ENCODE peak calls at places on chromosomes 1 and 21, in eight cellular contexts. P is GM04504; D is endothelial cell; K is stimulated activated CD8-positive, alpha-beta memory T cell treated with anti-CD3 and anti-CD28 coated beads, Interleukin-4, amount 100 ng/mL, for 1 hour; O is stimulated activated CD4-positive, alpha-beta T cell treated with anti-CD3 and anti-CD28 coated beads, Interleukin-12 subunit alpha, Interleukin-12 subunit beta, amount 100 ng/mL, for 48 hours; G is aorta; M is cardiac muscle cell; B is fibroblast of the aortic adventitia. T is an unnamed sample.

GRCh38 chr1:223712856-223713494 is 636 bp downstream of the CAPN2 start:
- DNase-seq in O (no peak), K (no peak), D (peak; percentile 24), B (no peak), M (no peak), P (no peak), G (peak; percentile 61), T (no peak)

GRCh38 chr21:32457360-32457840 is 44.9 kb downstream of the EVA1C start:
- DNase-seq in D (no peak), M (peak; percentile 47), K (no peak), B (peak; percentile 56), P (no peak), G (peak; percentile 62), O (no peak), T (no peak)

GRCh38 chr1:33641099-33641830 is 168.8 kb downstream of the ZSCAN20 start:
- DNase-seq in P (no peak), B (peak; percentile 43), D (peak; percentile 41), G (no peak), O (no peak), K (no peak), M (peak; percentile 23), T (no peak)

GRCh38 chr21:33421713-33422393 is 18.6 kb downstream of the IFNGR2 start:
- DNase-seq in G (no peak), M (no peak), O (no peak), K (no peak), D (no peak), P (no peak), B (no peak), T (no peak)

GRCh38 chr21:42262826-42263225 is 43.9 kb downstream of the ABCG1 start:
- DNase-seq in P (no peak), G (peak; percentile 89), D (peak; percentile 59), O (no peak), B (peak; percentile 4), M (peak; percentile 44), K (no peak), T (no peak)

GRCh38 chr1:146012703-146013565 is 8.6 kb downstream of the HJV start:
- DNase-seq in K (no peak), D (peak; percentile 49), P (no peak), M (peak; percentile 83), G (no peak), O (peak; percentile 66), B (peak; percentile 89), T (no peak)

GRCh38 chr1:81654657-81655056 is 146.1 kb upstream of the ADGRL2 start:
- DNase-seq in M (no peak), O (no peak), B (no peak), P (no peak), G (no peak), D (no peak), K (no peak), T (no peak)

GRCh38 chr1:172287207-172287606 is 133.3 kb upstream of the C1orf105 start:
- DNase-seq in K (no peak), G (peak; percentile 83), P (no peak), B (peak; percentile 88), D (no peak), O (no peak), M (peak; percentile 83), T (no peak)

GRCh38 chr1:5164155-5164554 is 509.7 kb downstream of the AJAP1 start:
- DNase-seq in P (no peak), B (no peak), G (no peak), D (no peak), O (no peak), K (no peak), M (no peak), T (no peak)

GRCh38 chr1:105137543-105138444 is 1388.1 kb downstream of the AMY1C start:
- DNase-seq in P (no peak), K (no peak), O (no peak), G (peak; percentile 46), D (peak; percentile 62), B (no peak), M (no peak), T (no peak)

GRCh38 chr1:179146916-179147315 is 65.0 kb downstream of the TOR3A start:
- DNase-seq in O (no peak), M (no peak), P (no peak), D (no peak), G (no peak), B (no peak), K (no peak), T (no peak)

GRCh38 chr1:84916897-84917296 is 23.9 kb upstream of the LPAR3 start:
- DNase-seq in D (no peak), B (no peak), K (no peak), M (no peak), O (no peak), G (no peak), P (no peak), T (no peak)

T was measured in activated naive CD4-positive, alpha-beta T cell.